ENCODE peak calls at places on chromosomes 5 and 9, in six cellular contexts. One of them, this sample, is unnamed. For H3K27me3, the result is how much of the 10 kb centered on the place peaks cover.

GRCh38 chr9:71647094-71647591 is 121.2 kb downstream of the CEMIP2 start:
- DNase-seq in K562: peak
- DNase-seq in GM12878: peak
- DNase-seq in HCT116: peak
- DNase-seq in HepG2: no peak
- DNase-seq in H1: no peak
- DNase-seq in this sample: no peak

GRCh38 chr9:78049484-78049883 is 17.9 kb upstream of the GNAQ start:
- DNase-seq in H1: no peak
- DNase-seq in HepG2: no peak
- DNase-seq in HCT116: no peak
- DNase-seq in GM12878: no peak
- DNase-seq in K562: no peak
- DNase-seq in this sample: no peak

GRCh38 chr5:57111993-57112392 is 61.9 kb upstream of the GPBP1 start:
- DNase-seq in HCT116: no peak
- DNase-seq in HepG2: peak
- DNase-seq in H1: no peak
- DNase-seq in K562: no peak
- DNase-seq in GM12878: no peak
- DNase-seq in this sample: no peak

GRCh38 chr9:78857371-78858225 is 560.7 kb downstream of the PSAT1 start:
- DNase-seq in HCT116: no peak
- DNase-seq in H1: no peak
- DNase-seq in K562: no peak
- DNase-seq in GM12878: no peak
- DNase-seq in HepG2: no peak
- DNase-seq in this sample: no peak

GRCh38 chr5:102218159-102218558 is 77.9 kb downstream of the SLCO4C1 start:
- DNase-seq in HepG2: peak
- DNase-seq in H1: no peak
- DNase-seq in GM12878: no peak
- DNase-seq in HCT116: no peak
- DNase-seq in K562: no peak
- DNase-seq in this sample: no peak

GRCh38 chr5:55551298-55551846 is 16.6 kb upstream of the PLPP1 start:
- DNase-seq in HCT116: no peak
- DNase-seq in K562: no peak
- DNase-seq in GM12878: no peak
- DNase-seq in H1: no peak
- DNase-seq in HepG2: no peak
- DNase-seq in this sample: no peak

GRCh38 chr5:109102291-109102690 is 307.5 kb downstream of the PJA2 start:
- DNase-seq in H1: no peak
- DNase-seq in HepG2: no peak
- DNase-seq in GM12878: no peak
- DNase-seq in K562: no peak
- DNase-seq in HCT116: no peak
- DNase-seq in this sample: no peak

GRCh38 chr9:93459432-93459847 is 6.1 kb upstream of the FAM120AOS start:
- DNase-seq in K562: no peak
- DNase-seq in HepG2: no peak
- DNase-seq in GM12878: no peak
- DNase-seq in H1: no peak
- DNase-seq in HCT116: no peak
- DNase-seq in this sample: no peak

GRCh38 chr5:115096034-115096769 is 73.5 kb downstream of the TRIM36 start:
- DNase-seq in H1: no peak
- DNase-seq in HCT116: no peak
- DNase-seq in GM12878: no peak
- DNase-seq in HepG2: no peak
- DNase-seq in K562: peak
- DNase-seq in this sample: no peak

DNA sequence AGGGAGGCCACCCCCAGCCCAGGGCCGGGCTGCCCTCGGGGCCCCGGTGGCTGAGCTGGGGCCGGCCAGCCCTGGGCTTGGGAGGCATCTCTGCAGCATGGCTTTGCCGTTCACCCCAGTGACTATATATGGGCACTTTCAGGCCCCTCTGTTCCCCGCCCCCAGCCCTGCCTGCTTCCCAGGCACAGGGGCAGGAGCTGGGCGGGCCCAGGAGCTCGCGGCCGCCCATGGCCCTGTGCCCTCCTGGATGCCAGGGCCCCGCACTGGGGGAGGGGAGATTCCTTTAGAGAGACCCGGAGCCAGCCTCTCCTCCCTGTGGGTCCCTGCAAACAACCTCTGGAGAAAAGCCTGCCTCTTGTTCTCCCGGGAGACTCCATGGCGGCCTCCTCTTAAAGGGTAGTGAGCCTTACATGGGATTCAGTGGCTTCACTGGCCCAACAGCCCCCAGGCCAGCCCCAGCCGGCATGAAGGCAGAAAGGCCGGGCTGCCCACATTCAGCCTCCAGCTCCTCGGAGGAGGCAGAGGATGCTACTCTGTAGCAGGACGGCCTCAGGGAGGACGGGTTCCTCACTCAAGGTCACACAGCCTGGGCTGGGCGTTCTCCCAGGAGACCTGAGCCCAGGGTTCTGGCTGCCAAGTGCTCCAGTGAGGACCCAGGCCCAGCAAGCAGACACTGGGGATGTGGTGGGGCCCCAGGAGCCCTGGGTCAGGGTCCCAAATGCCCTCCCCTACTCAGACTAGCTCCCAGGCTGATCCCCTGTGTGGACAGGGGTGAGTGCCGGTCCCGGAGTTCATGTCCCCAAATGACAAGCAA is 4.1 kb downstream of the NACC2 start:
- DNase-seq in HCT116: no peak
- DNase-seq in HepG2: no peak
- DNase-seq in GM12878: no peak
- DNase-seq in H1: peak
- DNase-seq in K562: no peak
- DNase-seq in this sample: no peak
- H3K4me3 ChIP-seq in HCT116: no peak
- H3K4me3 ChIP-seq in HepG2: no peak
- H3K4me3 ChIP-seq in GM12878: no peak
- H3K4me3 ChIP-seq in H1: no peak
- H3K4me3 ChIP-seq in K562: no peak
- H3K4me3 ChIP-seq in this sample: no peak

DNA sequence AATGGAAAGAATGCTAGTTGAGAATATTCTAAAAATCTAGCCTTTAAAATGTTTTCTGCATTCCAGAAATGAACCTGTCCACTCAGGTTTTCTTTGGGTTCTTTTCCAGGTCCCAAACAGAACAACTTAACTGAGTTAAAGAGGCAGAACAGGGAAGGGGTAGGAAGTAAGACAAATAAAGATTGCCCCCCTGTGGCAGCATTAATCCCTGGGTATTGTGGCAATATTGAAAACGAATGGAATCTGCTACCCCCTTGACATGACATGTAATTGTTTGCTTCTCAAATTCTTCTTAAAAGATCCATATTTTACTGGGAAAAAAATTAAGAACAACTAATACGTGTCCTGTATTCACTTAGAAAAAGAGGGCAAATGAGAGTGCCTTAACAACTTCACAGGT is 9.3 kb upstream of the RBM22 start:
- DNase-seq in HCT116: no peak
- DNase-seq in H1: no peak
- DNase-seq in HepG2: no peak
- DNase-seq in GM12878: no peak
- DNase-seq in K562: peak
- DNase-seq in this sample: no peak
- TF ChIP-seq YY1 in HCT116: no peak
- TF ChIP-seq YY1 in H1: no peak
- TF ChIP-seq YY1 in HepG2: no peak
- TF ChIP-seq YY1 in GM12878: no peak
- TF ChIP-seq YY1 in K562: no peak
- TF ChIP-seq YY1 in this sample: no peak

GRCh38 chr5:42989198-42989597 is 50.9 kb downstream of the ANXA2R start:
- DNase-seq in HepG2: no peak
- DNase-seq in H1: no peak
- DNase-seq in HCT116: no peak
- DNase-seq in K562: no peak
- DNase-seq in GM12878: no peak
- DNase-seq in this sample: no peak
- H3K27me3 ChIP-seq in HepG2: under half
- H3K27me3 ChIP-seq in H1: under half
- H3K27me3 ChIP-seq in HCT116: under half
- H3K27me3 ChIP-seq in K562: under half
- H3K27me3 ChIP-seq in GM12878: under half
- H3K27me3 ChIP-seq in this sample: under half

DNA sequence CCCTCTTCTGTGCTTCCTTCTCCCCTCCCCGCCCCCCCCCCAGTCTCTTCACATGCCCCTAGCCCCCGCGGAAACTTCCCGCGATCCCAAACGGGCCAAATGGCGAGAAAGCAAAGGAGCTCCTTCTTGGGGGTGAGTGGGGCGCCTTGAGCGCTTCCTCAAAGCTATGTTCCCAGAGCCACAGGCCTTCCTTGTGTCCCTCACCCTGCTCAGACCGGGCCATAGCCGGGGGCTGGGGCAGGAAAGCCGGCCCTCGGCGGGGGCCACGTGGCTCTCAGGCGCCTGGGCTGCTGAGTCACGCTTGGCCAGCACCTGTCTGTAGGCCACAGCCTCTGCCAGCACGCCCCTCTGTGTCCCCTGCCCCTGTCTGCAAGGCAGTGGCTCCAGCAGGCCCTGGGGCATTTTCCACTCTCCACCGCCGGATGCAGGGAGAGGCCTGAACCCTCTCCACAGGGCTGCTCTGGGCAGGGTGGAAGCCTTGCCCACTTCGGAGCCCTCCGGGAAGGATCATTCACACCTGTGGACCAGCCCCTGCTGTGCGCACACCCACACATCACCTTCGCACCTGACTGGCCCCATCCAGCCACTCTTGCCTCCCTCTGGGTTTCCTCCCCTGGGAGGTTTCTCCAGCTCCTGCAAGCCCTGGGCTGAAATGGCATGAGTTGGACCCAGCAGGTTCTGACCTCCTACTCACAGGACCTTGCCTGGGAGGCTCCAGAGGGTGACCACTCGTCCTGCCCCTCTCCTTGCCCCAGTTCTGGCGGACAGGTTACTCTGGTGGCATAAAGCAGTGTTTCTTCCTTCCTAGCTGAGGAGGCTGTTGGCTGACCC is 1.2 kb upstream of the SQSTM1 start:
- DNase-seq in H1: peak
- DNase-seq in HepG2: peak
- DNase-seq in GM12878: no peak
- DNase-seq in HCT116: no peak
- DNase-seq in K562: peak
- DNase-seq in this sample: no peak
- H3K4me3 ChIP-seq in H1: peak
- H3K4me3 ChIP-seq in HepG2: peak
- H3K4me3 ChIP-seq in GM12878: no peak
- H3K4me3 ChIP-seq in HCT116: peak
- H3K4me3 ChIP-seq in K562: no peak
- H3K4me3 ChIP-seq in this sample: peak

DNA sequence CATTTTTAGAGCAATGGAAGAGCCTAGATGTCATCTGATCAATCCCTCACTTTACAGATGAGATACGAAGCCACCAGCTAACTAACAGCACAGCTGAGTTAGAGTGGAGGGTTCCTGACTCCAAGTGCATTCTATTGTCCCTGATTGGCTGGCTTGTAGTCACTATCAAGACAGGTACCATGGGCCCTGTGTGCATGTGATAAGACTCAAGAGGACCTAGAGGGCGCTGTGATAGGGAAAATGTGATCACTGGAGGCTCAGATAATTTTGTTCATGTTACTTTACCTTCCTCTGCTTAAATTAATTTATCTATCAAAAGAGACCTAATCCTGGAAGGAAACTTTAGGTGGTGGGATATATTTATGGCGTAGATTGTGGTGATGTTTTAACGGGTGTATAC is 19.5 kb upstream of the SNAPC3 start:
- DNase-seq in H1: no peak
- DNase-seq in K562: peak
- DNase-seq in HepG2: peak
- DNase-seq in GM12878: no peak
- DNase-seq in HCT116: peak
- DNase-seq in this sample: peak
- TF ChIP-seq YY1 in H1: peak
- TF ChIP-seq YY1 in K562: no peak
- TF ChIP-seq YY1 in HepG2: no peak
- TF ChIP-seq YY1 in GM12878: no peak
- TF ChIP-seq YY1 in HCT116: no peak
- TF ChIP-seq YY1 in this sample: no peak

DNA sequence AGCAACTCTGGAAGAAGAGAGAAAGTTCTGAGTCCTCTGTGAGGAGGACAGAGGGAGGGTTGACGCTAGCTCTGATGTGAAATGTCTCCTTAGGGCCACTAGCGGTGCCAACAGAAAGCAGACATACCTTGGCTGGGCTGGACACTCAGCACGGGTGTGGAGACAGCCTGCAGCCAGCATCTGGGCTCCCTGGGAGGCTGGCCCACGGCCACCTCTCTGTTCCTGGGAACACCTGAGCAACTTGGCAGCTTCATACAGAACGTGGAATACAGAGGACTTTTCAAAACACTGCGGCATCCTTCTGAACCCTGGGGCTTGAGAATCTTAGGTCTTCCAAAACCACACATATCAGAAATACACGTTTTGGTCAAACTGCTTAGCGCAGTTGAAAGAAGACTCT is 269.1 kb downstream of the FSTL4 start:
- DNase-seq in GM12878: no peak
- DNase-seq in HepG2: no peak
- DNase-seq in H1: no peak
- DNase-seq in K562: no peak
- DNase-seq in HCT116: no peak
- DNase-seq in this sample: no peak
- H3K27me3 ChIP-seq in GM12878: under half
- H3K27me3 ChIP-seq in HepG2: under half
- H3K27me3 ChIP-seq in H1: under half
- H3K27me3 ChIP-seq in K562: under half
- H3K27me3 ChIP-seq in HCT116: under half
- H3K27me3 ChIP-seq in this sample: under half

GRCh38 chr9:83218411-83219090 is 155.6 kb upstream of the RASEF start:
- DNase-seq in H1: no peak
- DNase-seq in HepG2: no peak
- DNase-seq in K562: no peak
- DNase-seq in HCT116: no peak
- DNase-seq in GM12878: no peak
- DNase-seq in this sample: no peak
- H3K4me3 ChIP-seq in H1: no peak
- H3K4me3 ChIP-seq in HepG2: no peak
- H3K4me3 ChIP-seq in K562: no peak
- H3K4me3 ChIP-seq in HCT116: no peak
- H3K4me3 ChIP-seq in GM12878: no peak
- H3K4me3 ChIP-seq in this sample: no peak

DNA sequence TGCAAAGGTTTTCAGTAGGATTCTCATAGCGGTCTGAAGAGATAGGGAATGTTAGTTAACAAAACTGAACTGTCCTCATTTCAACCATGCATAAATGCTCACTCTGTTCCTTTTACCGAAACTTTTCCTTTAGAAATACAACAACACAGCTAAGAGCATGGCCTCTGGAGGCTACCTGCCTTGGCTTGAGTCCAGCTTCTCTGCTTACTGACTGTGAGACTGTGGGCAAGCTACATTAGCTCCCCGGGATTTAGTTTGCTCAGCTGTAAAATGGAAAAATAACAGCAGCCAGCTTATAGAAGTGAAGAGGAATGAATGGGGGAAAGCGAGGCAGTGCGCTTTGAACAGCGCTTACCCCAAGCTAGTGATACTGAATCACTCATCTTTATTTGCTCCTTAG is 507.9 kb upstream of the DAP start:
- DNase-seq in H1: no peak
- DNase-seq in HCT116: no peak
- DNase-seq in K562: no peak
- DNase-seq in GM12878: no peak
- DNase-seq in HepG2: no peak
- DNase-seq in this sample: no peak
- TF ChIP-seq YY1 in H1: no peak
- TF ChIP-seq YY1 in HCT116: no peak
- TF ChIP-seq YY1 in K562: no peak
- TF ChIP-seq YY1 in GM12878: no peak
- TF ChIP-seq YY1 in HepG2: no peak
- TF ChIP-seq YY1 in this sample: no peak

This sample was measured in NT2/D1.